ENCODE peak calls at places on chromosomes 5 and 9, in six cellular contexts. E is HepG2, N is SK-N-SH, T is H1, L is K562, F is T47D. A is an unnamed sample.
A peak's percentile ranks its signal among the peaks of the same experiment; 100 is the strongest.

GRCh38 chr5:73419414-73420390 is 28.9 kb downstream of the FOXD1 start:
- DNase-seq in N (peak; percentile 60), F (no peak), E (no peak), L (no peak), T (no peak), A (no peak)

GRCh38 chr5:32439086-32439642 is 5.4 kb downstream of the ZFR start:
- DNase-seq in E (no peak), T (no peak), L (no peak), N (no peak), F (no peak), A (no peak)

GRCh38 chr5:64637837-64638443 is 52.4 kb upstream of the SHISAL2B start:
- DNase-seq in F (no peak), N (no peak), T (no peak), E (no peak), L (peak; percentile 19), A (no peak)

GRCh38 chr9:126379661-126380365 is 53.2 kb downstream of the MVB12B start:
- DNase-seq in T (no peak), L (no peak), F (no peak), E (no peak), N (no peak), A (no peak)

GRCh38 chr9:98248737-98249474 is 6.5 kb downstream of the TBC1D2 start:
- DNase-seq in L (peak; percentile 87), F (no peak), E (no peak), T (no peak), N (no peak), A (no peak)

GRCh38 chr5:45695680-45696093 is 493 bp downstream of the HCN1 start:
- DNase-seq in F (no peak), L (no peak), N (no peak), T (no peak), E (no peak), A (no peak)

GRCh38 chr5:91272858-91273257 is 110.3 kb downstream of the ARRDC3 start:
- DNase-seq in L (peak; percentile 47), N (no peak), T (no peak), E (peak; percentile 9), F (no peak), A (no peak)

GRCh38 chr5:140556438-140556837 is 835 bp downstream of the SRA1 start:
- DNase-seq in E (no peak), T (no peak), F (no peak), N (peak; percentile 33), L (no peak), A (no peak)

GRCh38 chr5:1987471-1987870 is 104.7 kb upstream of the IRX4 start:
- DNase-seq in T (no peak), F (no peak), N (no peak), E (no peak), L (no peak), A (no peak)

GRCh38 chr9:87886210-87887150 is 3.8 kb downstream of the SPATA31E1 start:
- DNase-seq in E (no peak), F (no peak), L (no peak), T (no peak), N (no peak), A (no peak)

GRCh38 chr5:44246986-44247385 is 142.2 kb downstream of the FGF10 start:
- DNase-seq in T (no peak), E (no peak), N (no peak), F (no peak), L (no peak), A (no peak)

GRCh38 chr9:16247188-16247875 is 623.1 kb downstream of the BNC2 start:
- DNase-seq in T (no peak), L (no peak), F (no peak), E (no peak), N (no peak), A (no peak)

GRCh38 chr5:71623221-71623794 is 36.2 kb downstream of the MCCC2 start:
- DNase-seq in L (no peak), F (no peak), N (no peak), T (no peak), E (no peak), A (no peak)

GRCh38 chr9:3292311-3292710 is 233.5 kb downstream of the RFX3 start:
- DNase-seq in L (no peak), F (no peak), T (no peak), N (no peak), E (no peak), A (no peak)

GRCh38 chr5:115475768-115476167 is 68.8 kb downstream of the FEM1C start:
- DNase-seq in L (no peak), E (no peak), T (no peak), N (no peak), F (no peak), A (no peak)

GRCh38 chr9:76557674-76558073 is 98.7 kb downstream of the GCNT1 start:
- DNase-seq in E (no peak), T (no peak), F (no peak), N (no peak), L (no peak), A (no peak)

GRCh38 chr5:152560508-152561137 is 155.5 kb upstream of the NMUR2 start:
- DNase-seq in L (peak; percentile 49), E (peak; percentile 13), N (peak; percentile 36), T (peak; percentile 41), F (peak; percentile 21), A (peak; percentile 18)

GRCh38 chr5:115262405-115263247 is at the start of gene PGGT1B:
- DNase-seq in T (peak; percentile 44), L (peak; percentile 80), F (peak; percentile 62), E (peak; percentile 58), N (peak; percentile 90), A (peak; percentile 32)

GRCh38 chr5:122401991-122402710 is 90.1 kb downstream of the SNCAIP start:
- DNase-seq in N (no peak), T (no peak), L (no peak), F (no peak), E (no peak), A (no peak)

GRCh38 chr5:130994496-130995253 is 170.4 kb downstream of the HINT1 start:
- DNase-seq in N (no peak), F (no peak), T (no peak), L (peak; percentile 4), E (no peak), A (no peak)

GRCh38 chr9:127974769-127975261 is 6.0 kb downstream of the EEIG1 start:
- DNase-seq in F (no peak), E (no peak), T (no peak), L (no peak), N (peak; percentile 65), A (no peak)

GRCh38 chr9:127838375-127839078 is 15.9 kb downstream of the ENG start:
- DNase-seq in N (no peak), L (no peak), T (no peak), F (no peak), E (no peak), A (no peak)

GRCh38 chr5:1183424-1184162 is 17.8 kb upstream of the SLC6A19 start:
- DNase-seq in F (no peak), L (no peak), N (no peak), E (no peak), T (no peak), A (no peak)

GRCh38 chr5:133884525-133885311 is 83.7 kb downstream of the C5orf15 start:
- DNase-seq in T (no peak), E (no peak), N (no peak), F (no peak), L (no peak), A (no peak)
- TF ChIP-seq JUND in T (no peak), E (no peak), N (no peak), F (no peak), L (no peak), A (no peak)

DNA sequence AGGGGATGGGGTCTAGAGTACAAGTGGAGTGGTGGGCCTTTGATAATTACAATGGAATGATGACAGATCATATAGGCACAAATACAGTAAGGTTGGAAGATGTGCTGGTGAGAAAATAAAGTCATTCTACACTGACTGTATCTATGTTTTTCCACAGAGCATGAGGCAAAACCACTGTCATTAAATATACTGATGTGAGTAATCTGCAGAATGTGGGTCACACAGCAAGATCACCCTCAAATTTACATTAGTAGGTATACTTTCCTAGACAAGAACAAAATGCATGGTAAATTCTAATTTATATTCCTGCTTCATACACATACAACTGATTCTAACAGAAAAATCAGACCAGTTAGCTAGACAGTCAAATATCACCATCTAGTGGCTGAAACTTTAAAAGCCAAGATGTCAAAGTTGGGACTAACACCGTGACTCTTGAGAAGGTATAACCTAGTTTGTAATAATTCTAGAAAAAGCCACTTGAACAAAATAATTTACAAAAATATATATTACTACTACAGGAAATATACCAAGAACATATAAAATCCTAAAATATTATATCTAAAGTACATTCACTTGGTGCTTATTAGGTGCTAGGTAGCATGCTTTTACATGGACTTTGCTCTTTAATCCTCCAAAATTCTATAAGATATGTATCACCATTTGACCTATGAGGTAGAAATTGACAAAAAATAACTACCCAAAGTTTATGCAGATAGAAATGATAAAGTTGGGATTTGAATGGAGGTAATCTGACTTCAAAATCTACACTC is 19.5 kb downstream of the TTC33 start:
- DNase-seq in N (peak; percentile 32), F (peak; percentile 66), T (no peak), E (peak; percentile 48), L (peak; percentile 73), A (peak; percentile 50)
- TF ChIP-seq JUND in N (no peak), F (no peak), T (no peak), E (no peak), L (no peak), A (no peak)

DNA sequence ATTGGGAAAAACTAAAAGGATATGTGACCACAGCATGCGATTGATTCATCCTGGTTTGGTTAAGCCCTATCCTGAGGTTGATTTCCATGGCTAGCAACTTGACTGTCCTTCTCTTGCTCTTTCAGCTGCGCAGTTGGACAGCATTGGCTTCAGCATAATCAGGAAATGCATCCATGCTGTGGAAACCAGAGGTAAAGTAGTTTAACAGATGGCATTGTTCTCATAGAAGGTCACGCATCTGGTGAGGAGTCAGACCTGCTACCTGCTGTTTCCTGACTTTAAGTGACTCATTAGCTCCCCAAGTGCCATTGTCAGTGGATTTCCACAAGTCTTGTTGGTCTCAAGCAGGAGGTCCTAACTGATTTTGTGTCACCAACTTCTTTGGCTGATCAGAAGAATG is 266.9 kb downstream of the ARHGAP26 start:
- DNase-seq in F (no peak), T (peak; percentile 19), N (no peak), L (no peak), E (no peak), A (peak; percentile 45)
- TF ChIP-seq JUND in F (no peak), T (peak; percentile 90), N (no peak), L (no peak), E (no peak), A (peak; percentile 41)

GRCh38 chr5:171600736-171601265 is 181.4 kb downstream of the FGF18 start:
- DNase-seq in L (no peak), F (no peak), E (no peak), T (no peak), N (no peak), A (no peak)
- TF ChIP-seq JUND in L (no peak), F (no peak), E (no peak), T (no peak), N (no peak), A (no peak)

A was measured in HCT116.